ENCODE peak calls at places on chromosomes 11 and 22, in six cellular contexts. N is GM23248, G is hepatocyte, W is fibroblast of lung, P is neuronal stem cell, K is K562. O is an unnamed sample.
A peak's percentile ranks its signal among the peaks of the same experiment; 100 is the strongest.

GRCh38 chr11:27171391-27171790 is 130.8 kb downstream of the BBOX1 start:
- DNase-seq in N (peak; percentile 39), G (peak; percentile 40), W (peak; percentile 69), P (no peak), K (no peak), O (peak; percentile 59)

GRCh38 chr22:39229075-39229474 is 15.7 kb downstream of the PDGFB start:
- DNase-seq in N (no peak), G (no peak), W (no peak), P (no peak), K (no peak), O (no peak)

GRCh38 chr22:39462443-39463147 is 5.8 kb downstream of the MGAT3 start:
- DNase-seq in N (no peak), G (peak; percentile 48), W (no peak), P (no peak), K (peak; percentile 59), O (no peak)

GRCh38 chr11:86800076-86800955 is at the start of gene PRSS23:
- DNase-seq in N (peak; percentile 84), G (peak; percentile 87), W (peak; percentile 66), P (peak; percentile 79), K (peak; percentile 38), O (no peak)

GRCh38 chr22:20748820-20749428 is 25.0 kb upstream of the SERPIND1 start:
- DNase-seq in N (peak; percentile 5), G (no peak), W (peak; percentile 87), P (no peak), K (no peak), O (no peak)

GRCh38 chr11:86938203-86938899 is 16.8 kb downstream of the FZD4 start:
- DNase-seq in N (no peak), G (no peak), W (no peak), P (no peak), K (peak; percentile 55), O (no peak)

GRCh38 chr11:93038521-93038920 is 69.1 kb downstream of the MTNR1B start:
- DNase-seq in N (no peak), G (no peak), W (no peak), P (no peak), K (no peak), O (no peak)

GRCh38 chr22:41367039-41367679 is 14.6 kb upstream of the TEF start:
- DNase-seq in N (peak; percentile 93), G (peak; percentile 93), W (peak; percentile 96), P (no peak), K (peak; percentile 96), O (peak; percentile 88)

GRCh38 chr11:26618441-26618840 is 46.4 kb upstream of the MUC15 start:
- DNase-seq in N (no peak), G (no peak), W (no peak), P (no peak), K (no peak), O (no peak)

GRCh38 chr11:79438631-79439429 is 2.0 kb downstream of the TENM4 start:
- DNase-seq in N (peak; percentile 50), G (peak; percentile 61), W (peak; percentile 42), P (peak; percentile 17), K (no peak), O (no peak)

GRCh38 chr22:24768537-24769374 is 5.8 kb downstream of the PIWIL3 start:
- DNase-seq in N (peak; percentile 69), G (peak; percentile 81), W (peak; percentile 35), P (peak; percentile 38), K (peak; percentile 38), O (no peak)

GRCh38 chr11:12842933-12843636 is 166.0 kb upstream of the RASSF10 start:
- DNase-seq in N (peak; percentile 42), G (peak; percentile 50), W (peak; percentile 91), P (peak; percentile 60), K (peak; percentile 76), O (no peak)

GRCh38 chr22:32764330-32765116 is 37.0 kb upstream of the TIMP3 start:
- DNase-seq in N (peak; percentile 94), G (peak; percentile 50), W (peak; percentile 91), P (no peak), K (no peak), O (no peak)

GRCh38 chr22:39943366-39943765 is 16.8 kb upstream of the TMA7B start:
- DNase-seq in N (no peak), G (no peak), W (no peak), P (no peak), K (peak; percentile 26), O (no peak)

DNA sequence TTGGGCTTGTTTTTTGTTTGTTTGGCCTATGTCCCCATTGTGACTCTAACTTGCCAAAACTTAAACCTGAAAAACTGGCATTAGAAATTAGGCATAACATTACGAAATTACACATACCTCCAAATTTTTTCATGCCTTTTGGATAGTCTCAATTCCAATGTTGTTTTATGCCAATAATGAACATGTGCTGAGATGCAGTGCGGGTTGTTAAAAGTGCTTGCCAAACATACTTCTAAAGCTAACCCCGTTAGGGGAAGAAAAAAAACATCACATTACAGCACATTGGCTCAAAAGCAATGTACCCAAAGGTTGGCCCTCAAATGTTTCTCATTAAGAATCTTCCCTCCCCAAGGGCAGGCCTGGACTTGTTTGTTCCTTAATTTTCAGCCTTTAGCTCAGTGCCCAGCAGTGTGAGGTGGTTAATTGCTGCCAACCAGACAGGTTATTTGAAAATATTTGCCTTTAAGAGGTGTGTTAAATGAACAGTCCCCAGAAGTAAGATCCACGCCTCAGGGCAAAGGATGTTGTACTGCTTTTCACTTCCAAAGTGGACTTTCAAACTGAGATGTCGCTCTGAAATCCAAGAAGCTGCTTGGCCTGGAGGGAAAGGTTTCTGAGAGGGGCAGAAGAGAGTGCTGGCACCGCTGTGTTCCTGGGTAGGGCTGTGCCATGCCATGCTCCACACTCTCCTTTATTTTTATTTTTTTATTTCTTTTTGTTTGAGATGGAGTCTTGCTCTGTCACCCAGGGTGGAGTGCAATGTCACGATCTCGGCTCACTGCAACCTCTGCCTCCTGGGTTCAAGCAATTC is 32.9 kb upstream of the FBLN1 start:
- DNase-seq in N (peak; percentile 49), G (no peak), W (peak; percentile 21), P (no peak), K (no peak), O (peak; percentile 46)
- H2AFZ ChIP-seq in N (peak overlapping the region; percentile 79), G (no peak overlapping the region), W (no peak overlapping the region), P (peak overlapping the region; percentile 41), K (no peak overlapping the region), O (peak overlapping the region; percentile 47)

DNA sequence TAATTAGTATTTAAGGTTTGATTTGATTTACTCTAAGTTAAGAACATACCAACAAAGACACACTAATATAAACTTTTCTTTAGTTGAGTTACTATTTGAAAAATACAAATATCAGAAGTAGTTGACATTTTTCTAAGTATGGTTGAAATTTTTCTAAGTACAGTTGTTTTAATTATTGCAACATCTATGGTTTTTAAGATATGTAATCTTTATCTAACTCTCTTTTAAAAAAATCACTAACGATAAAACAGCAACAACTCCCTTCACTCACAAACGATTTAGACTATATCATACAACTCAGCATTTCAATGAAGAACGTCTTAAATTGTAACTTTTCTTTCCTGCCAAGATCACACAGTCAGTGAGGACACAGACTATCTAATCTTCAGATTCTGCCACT is 2.0 kb downstream of the C2CD3 start:
- DNase-seq in N (no peak), G (no peak), W (no peak), P (no peak), K (no peak), O (no peak)
- H3K4me3 ChIP-seq in N (peak overlapping the region; percentile 95), G (no peak overlapping the region), W (no peak overlapping the region), P (peak overlapping the region; percentile 56), K (no peak overlapping the region), O (no peak overlapping the region)

DNA sequence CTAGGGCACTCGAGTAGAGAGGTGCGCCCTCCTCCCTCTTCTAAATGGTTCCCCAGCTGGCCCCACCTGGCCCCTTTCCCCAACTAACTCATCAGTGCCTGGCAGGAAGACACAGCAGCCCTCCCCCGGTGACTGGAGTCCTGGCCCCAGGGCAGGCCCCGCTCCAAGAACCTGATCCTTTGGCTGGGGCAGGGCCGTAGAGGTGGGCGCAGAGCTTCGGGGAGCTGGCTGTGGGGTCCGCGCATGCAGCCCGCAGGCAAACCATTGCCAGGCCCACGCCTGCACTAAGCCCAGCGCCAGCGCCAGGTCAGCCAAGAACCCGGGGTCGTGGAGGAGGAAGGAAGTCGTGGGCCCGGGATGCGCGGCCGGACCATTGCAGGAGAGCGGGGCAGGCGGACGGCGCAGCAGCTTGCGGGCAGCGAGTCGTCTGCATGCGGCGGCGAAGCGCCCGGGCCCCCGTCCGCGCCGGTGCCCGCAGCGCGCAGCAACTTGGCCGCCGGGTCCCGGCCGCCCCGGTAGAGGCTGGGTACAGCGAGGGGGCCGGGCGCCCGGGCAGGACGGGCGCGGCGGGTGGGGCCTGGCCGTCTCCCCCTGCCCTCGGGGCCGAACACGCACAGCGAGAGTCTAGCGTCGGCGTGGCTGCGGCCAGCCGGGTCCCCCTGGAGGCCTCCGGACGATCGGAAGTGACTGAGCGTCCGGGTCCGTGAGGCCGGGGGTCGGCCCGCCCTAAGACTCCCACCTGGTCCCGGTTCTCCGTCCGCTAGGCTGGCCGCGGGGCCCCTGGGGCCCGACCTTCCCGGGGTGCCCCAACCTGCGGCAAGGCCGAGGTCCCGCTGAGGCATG is 951 bp upstream of the TRABD start:
- DNase-seq in N (no peak), G (no peak), W (no peak), P (no peak), K (no peak), O (no peak)
- H2AFZ ChIP-seq in N (peak overlapping the region; percentile 90), G (peak overlapping the region; percentile 92), W (peak overlapping the region; percentile 96), P (peak overlapping the region; percentile 91), K (peak overlapping the region; percentile 91), O (peak overlapping the region; percentile 83)

DNA sequence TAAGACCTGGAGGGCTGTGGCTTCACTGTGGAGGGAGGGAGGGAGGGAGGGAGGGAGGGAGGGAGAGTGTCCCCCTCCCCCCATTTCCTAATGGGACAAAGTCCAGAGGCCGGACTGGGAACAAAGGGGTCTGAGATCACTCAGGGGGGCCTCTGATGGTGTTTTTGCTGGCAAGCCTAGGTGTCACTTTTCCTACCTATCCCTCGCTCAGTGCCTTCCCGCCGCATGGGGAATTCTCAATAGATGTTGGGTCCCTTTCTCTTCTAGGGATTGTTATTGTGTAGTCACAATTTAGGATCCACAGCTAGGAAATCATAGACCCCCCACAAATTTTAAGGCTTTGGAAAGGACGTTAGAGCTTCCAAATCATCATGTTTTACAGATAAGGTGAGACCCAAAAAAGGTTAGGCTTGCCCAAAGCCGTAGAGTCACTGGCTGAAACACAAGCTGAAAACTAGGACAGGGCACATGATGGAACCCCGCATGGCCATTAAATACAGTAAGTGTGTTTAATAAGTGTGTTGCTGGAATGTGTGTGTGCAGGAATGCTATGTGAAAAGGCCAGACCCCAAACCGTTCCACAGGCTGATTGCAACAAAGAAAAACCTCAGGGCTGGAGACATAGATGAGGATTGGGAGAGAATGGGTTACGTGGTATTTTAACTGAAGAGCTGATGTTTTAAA is 4.8 kb upstream of the FTH1 start:
- DNase-seq in N (no peak), G (no peak), W (peak; percentile 88), P (no peak), K (no peak), O (no peak)
- H3K4me3 ChIP-seq in N (peak overlapping the region; percentile 49), G (no peak overlapping the region), W (no peak overlapping the region), P (no peak overlapping the region), K (no peak overlapping the region), O (peak overlapping the region; percentile 42)

O was measured in keratinocyte.